ENCODE peak calls at places on chromosomes 11 and 22, in seven cellular contexts. Z, A, N, J, E, I and S are unnamed samples. For H3K9me3, the result is how much of the 10 kb centered on the place peaks cover.

GRCh38 chr22:31092161-31092560 is 11.0 kb downstream of the SMTN start:
- DNase-seq in Z (no peak), A (no peak), N (no peak), J (no peak), E (no peak), I (no peak), S (no peak)

GRCh38 chr11:48103621-48104561 is 112.7 kb upstream of the OR4B1 start:
- DNase-seq in Z (no peak), A (peak), N (no peak), J (no peak), E (no peak), I (peak), S (no peak)

GRCh38 chr11:116162541-116163230 is 610.1 kb downstream of the BUD13 start:
- DNase-seq in Z (no peak), A (peak), N (peak), J (no peak), E (no peak), I (no peak), S (no peak)

GRCh38 chr22:22590136-22590891 is 31.2 kb upstream of the PRAME start:
- DNase-seq in Z (no peak), A (no peak), N (no peak), J (no peak), E (no peak), I (no peak), S (no peak)

GRCh38 chr11:98793276-98793675 is 227.5 kb upstream of the CNTN5 start:
- DNase-seq in Z (no peak), A (no peak), N (no peak), J (no peak), E (no peak), I (no peak), S (no peak)

GRCh38 chr11:3942956-3943497 is 87.6 kb downstream of the STIM1 start:
- DNase-seq in Z (no peak), A (no peak), N (no peak), J (no peak), E (no peak), I (no peak), S (peak)

GRCh38 chr11:19698493-19699292 is 13.9 kb upstream of the NAV2 start:
- DNase-seq in Z (no peak), A (peak), N (no peak), J (no peak), E (no peak), I (peak), S (no peak)

GRCh38 chr11:95495722-95496121 is 264.7 kb upstream of the SESN3 start:
- DNase-seq in Z (no peak), A (no peak), N (no peak), J (no peak), E (no peak), I (no peak), S (no peak)

GRCh38 chr11:36186340-36186739 is 102.9 kb downstream of the COMMD9 start:
- DNase-seq in Z (no peak), A (peak), N (no peak), J (no peak), E (no peak), I (peak), S (no peak)

GRCh38 chr11:9893474-9893873 is 229.6 kb downstream of the SWAP70 start:
- DNase-seq in Z (no peak), A (peak), N (peak), J (no peak), E (no peak), I (no peak), S (no peak)

GRCh38 chr22:39661842-39662676 is 91.5 kb downstream of the CACNA1I start:
- DNase-seq in Z (no peak), A (no peak), N (peak), J (no peak), E (no peak), I (no peak), S (no peak)

GRCh38 chr11:15663778-15664218 is 549.1 kb downstream of the INSC start:
- DNase-seq in Z (no peak), A (no peak), N (peak), J (no peak), E (no peak), I (no peak), S (no peak)

GRCh38 chr22:45502215-45503070 is at the start of gene FBLN1:
- DNase-seq in Z (no peak), A (peak), N (peak), J (no peak), E (no peak), I (no peak), S (peak)

GRCh38 chr22:33835196-33835788 is 85.0 kb downstream of the LARGE1 start:
- DNase-seq in Z (no peak), A (no peak), N (peak), J (no peak), E (no peak), I (no peak), S (no peak)

GRCh38 chr11:12769834-12770345 is 95.7 kb downstream of the TEAD1 start:
- DNase-seq in Z (no peak), A (peak), N (no peak), J (peak), E (no peak), I (peak), S (no peak)

GRCh38 chr11:79080506-79080905 is 360.3 kb downstream of the TENM4 start:
- DNase-seq in Z (no peak), A (no peak), N (no peak), J (no peak), E (no peak), I (no peak), S (no peak)

GRCh38 chr11:110453684-110454354 is 24.1 kb downstream of the FDX1 start:
- DNase-seq in Z (no peak), A (peak), N (no peak), J (no peak), E (no peak), I (no peak), S (peak)

GRCh38 chr22:23199159-23199558 is 18.9 kb downstream of the BCR start:
- DNase-seq in Z (no peak), A (peak), N (peak), J (no peak), E (no peak), I (peak), S (no peak)

GRCh38 chr22:25364281-25364680 is 144.8 kb downstream of the CRYBB2 start:
- DNase-seq in Z (peak), A (no peak), N (no peak), J (no peak), E (no peak), I (no peak), S (no peak)

GRCh38 chr11:73521621-73522020 is 76.3 kb downstream of the FAM168A start:
- DNase-seq in Z (no peak), A (peak), N (no peak), J (peak), E (no peak), I (peak), S (no peak)

DNA sequence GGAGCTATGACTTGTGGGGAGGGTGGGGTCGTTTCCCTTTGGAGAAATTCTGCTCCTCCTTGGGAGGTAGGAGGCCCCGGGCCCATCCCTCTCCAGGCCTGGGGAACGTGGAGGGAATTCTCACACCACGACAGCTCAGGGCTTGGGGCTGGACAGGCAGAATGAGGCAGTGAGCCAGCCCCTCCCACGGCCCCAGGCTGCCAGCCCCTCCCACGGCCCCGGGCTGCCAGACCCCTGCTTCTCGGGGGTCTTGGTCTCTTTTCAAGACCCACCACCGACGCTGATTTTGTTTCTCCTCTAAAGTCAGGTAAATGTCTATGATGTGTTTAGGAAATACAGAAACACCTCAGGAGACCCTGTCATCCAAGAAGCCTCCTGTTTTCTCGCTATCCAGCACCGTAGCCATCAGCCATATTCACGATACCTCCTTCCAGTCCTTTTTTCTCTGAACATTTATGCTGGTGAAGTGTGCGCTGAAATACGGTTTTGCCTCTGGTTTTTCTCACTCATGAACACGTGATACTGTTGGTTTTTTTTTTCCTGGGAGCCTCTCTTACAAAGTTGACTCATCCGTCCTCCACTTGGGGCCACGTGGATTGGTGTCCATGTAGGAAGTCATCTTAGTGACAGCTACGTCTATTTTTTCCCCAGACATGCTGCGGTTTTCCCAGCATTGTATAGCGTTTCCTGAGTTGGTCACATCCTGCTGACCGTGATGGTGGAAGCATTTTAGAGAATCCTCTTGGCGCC is 1219.6 kb downstream of the BRD1 start:
- DNase-seq in Z (no peak), A (peak), N (no peak), J (no peak), E (no peak), I (peak), S (no peak)
- H3K9me3 ChIP-seq in Z (under half), A (under half), N (under half), J (under half), E (under half), I (under half), S (under half)

GRCh38 chr11:83073248-83073647 is 1.6 kb upstream of the RAB30 start:
- DNase-seq in Z (no peak), A (no peak), N (no peak), J (no peak), E (no peak), I (no peak), S (no peak)

GRCh38 chr11:83070878-83071640 is 638 bp downstream of the RAB30 start:
- DNase-seq in Z (peak), A (no peak), N (peak), J (no peak), E (no peak), I (no peak), S (peak)

GRCh38 chr11:83072689-83073242 is 1.1 kb upstream of the RAB30 start:
- DNase-seq in Z (no peak), A (no peak), N (peak), J (no peak), E (no peak), I (no peak), S (no peak)

GRCh38 chr11:83070044-83070877 is 1.4 kb downstream of the RAB30 start:
- DNase-seq in Z (no peak), A (peak), N (peak), J (no peak), E (no peak), I (peak), S (peak)

DNA sequence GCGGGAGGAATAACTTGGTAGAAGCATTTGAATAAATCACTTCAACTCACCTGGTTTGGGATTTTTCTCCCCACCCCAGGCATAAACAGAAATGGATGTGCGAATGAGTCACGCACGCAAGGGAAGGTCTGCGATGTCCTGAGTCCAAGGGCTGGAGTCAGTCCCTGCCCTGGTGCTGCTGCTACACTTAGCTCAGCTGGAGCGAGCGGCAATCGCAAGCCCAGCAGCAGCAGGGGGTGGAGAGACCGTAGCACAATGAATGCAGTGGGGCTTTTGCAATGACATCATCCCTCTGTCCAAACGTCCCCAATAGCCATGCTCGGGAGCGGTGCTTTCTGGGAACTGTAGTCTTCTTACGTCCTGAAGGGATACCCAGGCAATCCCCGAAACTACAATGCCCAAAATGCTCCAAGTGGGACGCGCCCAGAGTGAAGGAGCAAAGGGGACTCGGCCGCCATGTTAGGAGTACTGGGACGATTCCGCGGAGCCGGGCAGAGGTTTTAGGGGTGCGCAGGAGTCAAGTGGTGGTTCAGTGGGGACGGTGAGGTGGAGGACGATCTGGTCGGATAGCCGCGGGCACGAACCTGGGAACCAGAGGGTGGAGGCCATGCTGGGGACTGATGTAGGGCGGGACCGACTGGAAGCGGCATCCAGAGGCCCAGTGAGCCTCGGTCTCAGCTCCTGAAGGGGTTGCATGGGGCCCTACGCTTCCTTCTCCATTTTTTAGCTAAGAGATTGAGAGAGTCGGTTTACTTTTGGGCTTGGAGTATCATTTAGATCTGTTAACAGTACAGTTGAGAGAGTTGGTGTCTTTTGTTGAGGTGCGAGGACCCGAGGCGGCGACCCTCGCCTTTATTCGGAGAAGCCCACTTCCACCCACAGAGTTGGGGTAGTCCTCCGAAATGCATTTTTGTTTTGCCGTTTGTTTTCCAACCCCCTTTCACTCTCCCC is at the start of gene RAB30:
- DNase-seq in Z (peak), A (peak), N (peak), J (peak), E (peak), I (peak), S (peak)
- H3K27ac ChIP-seq in Z (peak), A (peak), N (peak), J (peak), E (peak), I (peak), S (peak)

GRCh38 chr22:47284360-47284759 is 521.9 kb downstream of the TBC1D22A start:
- DNase-seq in Z (no peak), A (no peak), N (no peak), J (no peak), E (no peak), I (no peak), S (no peak)

GRCh38 chr22:47282366-47282765 is 519.9 kb downstream of the TBC1D22A start:
- DNase-seq in Z (no peak), A (no peak), N (no peak), J (no peak), E (no peak), I (no peak), S (no peak)

GRCh38 chr22:47282851-47283250 is 520.4 kb downstream of the TBC1D22A start:
- DNase-seq in Z (no peak), A (no peak), N (no peak), J (no peak), E (no peak), I (no peak), S (no peak)

GRCh38 chr22:47284822-47285221 is 522.4 kb downstream of the TBC1D22A start:
- DNase-seq in Z (no peak), A (no peak), N (no peak), J (no peak), E (no peak), I (no peak), S (no peak)

GRCh38 chr22:47283616-47284270 is 521.3 kb downstream of the TBC1D22A start:
- DNase-seq in Z (no peak), A (no peak), N (no peak), J (no peak), E (no peak), I (no peak), S (no peak)
- H3K9me3 ChIP-seq in Z (under half), A (under half), N (under half), J (under half), E (under half), I (under half), S (under half)

GRCh38 chr11:86608251-86608799 is 64.1 kb downstream of the ME3 start:
- DNase-seq in Z (peak), A (peak), N (peak), J (peak), E (no peak), I (peak), S (peak)
- H3K27ac ChIP-seq in Z (no peak), A (no peak), N (no peak), J (no peak), E (no peak), I (peak), S (no peak)

GRCh38 chr22:49647346-49648026 is 180.2 kb downstream of the BRD1 start:
- DNase-seq in Z (no peak), A (no peak), N (no peak), J (no peak), E (no peak), I (no peak), S (no peak)
- H3K9me3 ChIP-seq in Z (under half), A (under half), N (under half), J (under half), E (under half), I (under half), S (under half)